ENCODE peak calls at places on chromosomes 4 and X, in four cellular contexts. One of them, this sample, is unnamed.
A peak's percentile ranks its signal among the peaks of the same experiment; 100 is the strongest.

GRCh38 chrX:148203531-148203930 is 222.4 kb downstream of the FMR1NB start:
- DNase-seq in cardiac muscle cell: no peak
- DNase-seq in choroid plexus epithelial cell: no peak
- DNase-seq in kidney: no peak
- DNase-seq in this sample: no peak

GRCh38 chr4:26325191-26325590 is 4.4 kb downstream of the RBPJ start:
- DNase-seq in cardiac muscle cell: peak; percentile 21
- DNase-seq in choroid plexus epithelial cell: peak; percentile 76
- DNase-seq in kidney: no peak
- DNase-seq in this sample: peak; percentile 67

GRCh38 chr4:57119054-57119651 is 9.0 kb upstream of the IGFBP7 start:
- DNase-seq in cardiac muscle cell: no peak
- DNase-seq in choroid plexus epithelial cell: peak; percentile 92
- DNase-seq in kidney: peak; percentile 87
- DNase-seq in this sample: peak; percentile 89

GRCh38 chr4:169668069-169668721 is 47.8 kb downstream of the CLCN3 start:
- DNase-seq in cardiac muscle cell: no peak
- DNase-seq in choroid plexus epithelial cell: no peak
- DNase-seq in kidney: no peak
- DNase-seq in this sample: no peak

GRCh38 chr4:13963601-13964000 is 336.1 kb upstream of the BOD1L1 start:
- DNase-seq in cardiac muscle cell: no peak
- DNase-seq in choroid plexus epithelial cell: peak; percentile 56
- DNase-seq in kidney: no peak
- DNase-seq in this sample: no peak

GRCh38 chr4:99811850-99812249 is 4.8 kb upstream of the DAPP1 start:
- DNase-seq in cardiac muscle cell: peak; percentile 61
- DNase-seq in choroid plexus epithelial cell: peak; percentile 51
- DNase-seq in kidney: no peak
- DNase-seq in this sample: peak; percentile 73

GRCh38 chr4:100356172-100356571 is 161.7 kb downstream of the EMCN start:
- DNase-seq in cardiac muscle cell: no peak
- DNase-seq in choroid plexus epithelial cell: peak; percentile 94
- DNase-seq in kidney: no peak
- DNase-seq in this sample: peak; percentile 77

GRCh38 chr4:143286733-143287570 is 49.7 kb upstream of the GAB1 start:
- DNase-seq in cardiac muscle cell: no peak
- DNase-seq in choroid plexus epithelial cell: peak; percentile 80
- DNase-seq in kidney: no peak
- DNase-seq in this sample: peak; percentile 85

GRCh38 chrX:153353416-153353815 is 19.5 kb downstream of the ZNF275 start:
- DNase-seq in cardiac muscle cell: no peak
- DNase-seq in choroid plexus epithelial cell: no peak
- DNase-seq in kidney: no peak
- DNase-seq in this sample: no peak

GRCh38 chr4:89420507-89420906 is 112.9 kb upstream of the GPRIN3 start:
- DNase-seq in cardiac muscle cell: no peak
- DNase-seq in choroid plexus epithelial cell: peak; percentile 28
- DNase-seq in kidney: no peak
- DNase-seq in this sample: no peak

GRCh38 chrX:11953615-11954014 is 184.7 kb upstream of the FRMPD4 start:
- DNase-seq in cardiac muscle cell: no peak
- DNase-seq in choroid plexus epithelial cell: peak; percentile 90
- DNase-seq in kidney: no peak
- DNase-seq in this sample: peak; percentile 57

GRCh38 chr4:25484243-25484721 is 107.2 kb downstream of the ANAPC4 start:
- DNase-seq in cardiac muscle cell: no peak
- DNase-seq in choroid plexus epithelial cell: peak; percentile 5
- DNase-seq in kidney: no peak
- DNase-seq in this sample: peak; percentile 80

GRCh38 chr4:39410415-39410814 is 3.7 kb downstream of the KLB start:
- DNase-seq in cardiac muscle cell: no peak
- DNase-seq in choroid plexus epithelial cell: peak; percentile 50
- DNase-seq in kidney: no peak
- DNase-seq in this sample: no peak

GRCh38 chr4:52890401-52890791 is 28.3 kb downstream of the RASL11B start:
- DNase-seq in cardiac muscle cell: no peak
- DNase-seq in choroid plexus epithelial cell: no peak
- DNase-seq in kidney: no peak
- DNase-seq in this sample: no peak

GRCh38 chrX:74449322-74449936 is 28.1 kb downstream of the SLC16A2 start:
- DNase-seq in cardiac muscle cell: no peak
- DNase-seq in choroid plexus epithelial cell: peak; percentile 44
- DNase-seq in kidney: no peak
- DNase-seq in this sample: peak; percentile 71

GRCh38 chrX:56726609-56727008 is 2.4 kb upstream of the NBDY start:
- DNase-seq in cardiac muscle cell: peak; percentile 46
- DNase-seq in choroid plexus epithelial cell: peak; percentile 77
- DNase-seq in kidney: no peak
- DNase-seq in this sample: peak; percentile 59

GRCh38 chrX:69231903-69232302 is 66.7 kb upstream of the PJA1 start:
- DNase-seq in cardiac muscle cell: no peak
- DNase-seq in choroid plexus epithelial cell: no peak
- DNase-seq in kidney: no peak
- DNase-seq in this sample: peak; percentile 67

GRCh38 chr4:40924096-40924792 is 174.5 kb downstream of the NSUN7 start:
- DNase-seq in cardiac muscle cell: peak; percentile 58
- DNase-seq in choroid plexus epithelial cell: peak; percentile 73
- DNase-seq in kidney: no peak
- DNase-seq in this sample: peak; percentile 65

GRCh38 chrX:105752334-105752733 is 70.0 kb upstream of the NRK start:
- DNase-seq in cardiac muscle cell: no peak
- DNase-seq in choroid plexus epithelial cell: no peak
- DNase-seq in kidney: no peak
- DNase-seq in this sample: no peak

GRCh38 chr4:101067383-101067782 is 279.9 kb downstream of the PPP3CA start:
- DNase-seq in cardiac muscle cell: no peak
- DNase-seq in choroid plexus epithelial cell: peak; percentile 22
- DNase-seq in kidney: no peak
- DNase-seq in this sample: peak; percentile 3

GRCh38 chr4:3363411-3364141 is 70.8 kb downstream of the RGS12 start:
- DNase-seq in cardiac muscle cell: no peak
- DNase-seq in choroid plexus epithelial cell: no peak
- DNase-seq in kidney: no peak
- DNase-seq in this sample: no peak

GRCh38 chr4:98614655-98615054 is 43.8 kb downstream of the TSPAN5 start:
- DNase-seq in cardiac muscle cell: no peak
- DNase-seq in choroid plexus epithelial cell: no peak
- DNase-seq in kidney: no peak
- DNase-seq in this sample: no peak

GRCh38 chrX:154990496-154990895 is 32.0 kb downstream of the F8 start:
- DNase-seq in cardiac muscle cell: no peak
- DNase-seq in choroid plexus epithelial cell: no peak
- DNase-seq in kidney: no peak
- DNase-seq in this sample: peak; percentile 2

GRCh38 chr4:110878413-110878812 is 255.5 kb upstream of the PITX2 start:
- DNase-seq in cardiac muscle cell: no peak
- DNase-seq in choroid plexus epithelial cell: no peak
- DNase-seq in kidney: no peak
- DNase-seq in this sample: no peak

GRCh38 chr4:152680988-152681731 is 1.4 kb upstream of the TMEM154 start:
- DNase-seq in cardiac muscle cell: no peak
- DNase-seq in choroid plexus epithelial cell: peak; percentile 71
- DNase-seq in kidney: no peak
- DNase-seq in this sample: peak; percentile 99

GRCh38 chrX:134604701-134605271 is 53.5 kb downstream of the PLAC1 start:
- DNase-seq in cardiac muscle cell: peak; percentile 57
- DNase-seq in choroid plexus epithelial cell: peak; percentile 37
- DNase-seq in kidney: no peak
- DNase-seq in this sample: peak; percentile 38

GRCh38 chr4:108107729-108108382 is 60.9 kb downstream of the LEF1 start:
- DNase-seq in cardiac muscle cell: no peak
- DNase-seq in choroid plexus epithelial cell: no peak
- DNase-seq in kidney: no peak
- DNase-seq in this sample: no peak

GRCh38 chrX:9231491-9231890 is 197.6 kb upstream of the FAM9B start:
- DNase-seq in cardiac muscle cell: no peak
- DNase-seq in choroid plexus epithelial cell: peak; percentile 34
- DNase-seq in kidney: no peak
- DNase-seq in this sample: peak; percentile 1
- H3K4me3 ChIP-seq in cardiac muscle cell: no peak overlapping the region
- H3K4me3 ChIP-seq in choroid plexus epithelial cell: no peak overlapping the region
- H3K4me3 ChIP-seq in kidney: no peak overlapping the region
- H3K4me3 ChIP-seq in this sample: no peak overlapping the region

GRCh38 chr4:150826302-150826701 is 188.8 kb downstream of the LRBA start:
- DNase-seq in cardiac muscle cell: no peak
- DNase-seq in choroid plexus epithelial cell: no peak
- DNase-seq in kidney: no peak
- DNase-seq in this sample: no peak

GRCh38 chr4:150827226-150827625 is 187.9 kb downstream of the LRBA start:
- DNase-seq in cardiac muscle cell: no peak
- DNase-seq in choroid plexus epithelial cell: no peak
- DNase-seq in kidney: no peak
- DNase-seq in this sample: no peak

GRCh38 chr4:150822407-150822806 is 192.7 kb downstream of the LRBA start:
- DNase-seq in cardiac muscle cell: peak; percentile 5
- DNase-seq in choroid plexus epithelial cell: no peak
- DNase-seq in kidney: no peak
- DNase-seq in this sample: no peak

GRCh38 chr4:150828159-150828558 is 186.9 kb downstream of the LRBA start:
- DNase-seq in cardiac muscle cell: no peak
- DNase-seq in choroid plexus epithelial cell: no peak
- DNase-seq in kidney: no peak
- DNase-seq in this sample: no peak
- TF ChIP-seq CTCF in cardiac muscle cell: no peak
- TF ChIP-seq CTCF in choroid plexus epithelial cell: no peak
- TF ChIP-seq CTCF in kidney: no peak
- TF ChIP-seq CTCF in this sample: no peak

GRCh38 chr4:51843309-51844156 is 580 bp downstream of the DCUN1D4 start:
- DNase-seq in cardiac muscle cell: peak; percentile 75
- DNase-seq in choroid plexus epithelial cell: peak; percentile 70
- DNase-seq in kidney: peak; percentile 94
- DNase-seq in this sample: peak; percentile 68
- H3K4me3 ChIP-seq in cardiac muscle cell: peak overlapping the region; percentile 79
- H3K4me3 ChIP-seq in choroid plexus epithelial cell: peak overlapping the region; percentile 79
- H3K4me3 ChIP-seq in kidney: peak overlapping the region; percentile 98
- H3K4me3 ChIP-seq in this sample: peak overlapping the region; percentile 69

GRCh38 chr4:178598672-178599071 is 1156.4 kb upstream of the AGA start:
- DNase-seq in cardiac muscle cell: no peak
- DNase-seq in choroid plexus epithelial cell: no peak
- DNase-seq in kidney: no peak
- DNase-seq in this sample: no peak

GRCh38 chr4:178602833-178603232 is 1160.6 kb upstream of the AGA start:
- DNase-seq in cardiac muscle cell: no peak
- DNase-seq in choroid plexus epithelial cell: peak; percentile 3
- DNase-seq in kidney: no peak
- DNase-seq in this sample: peak; percentile 54

DNA sequence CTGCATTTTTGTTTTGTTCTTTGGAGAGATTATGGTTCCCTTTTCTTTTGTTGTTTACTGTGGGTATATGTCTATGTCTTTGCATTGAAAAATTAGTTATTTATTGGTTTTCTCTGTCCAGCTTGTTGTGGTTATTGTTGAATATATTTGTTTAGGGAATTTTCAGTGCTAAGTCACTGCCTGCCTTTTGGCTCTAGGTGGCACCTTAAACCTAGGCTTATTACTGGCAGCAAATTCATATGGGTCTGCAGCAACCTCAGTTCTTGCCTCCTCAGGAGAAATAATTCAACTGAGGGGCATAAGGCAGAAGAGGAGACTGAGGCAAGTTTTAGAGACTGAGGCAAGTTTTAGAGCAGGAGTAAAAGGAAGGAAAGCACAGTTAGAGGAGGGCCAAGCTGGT is 1157.3 kb upstream of the AGA start:
- DNase-seq in cardiac muscle cell: peak; percentile 31
- DNase-seq in choroid plexus epithelial cell: no peak
- DNase-seq in kidney: no peak
- DNase-seq in this sample: peak; percentile 6
- TF ChIP-seq CTCF in cardiac muscle cell: no peak
- TF ChIP-seq CTCF in choroid plexus epithelial cell: no peak
- TF ChIP-seq CTCF in kidney: no peak
- TF ChIP-seq CTCF in this sample: peak; percentile 16

GRCh38 chrX:145817299-145817665 is 347 bp upstream of the SLITRK2 start:
- DNase-seq in cardiac muscle cell: peak; percentile 6
- DNase-seq in choroid plexus epithelial cell: no peak
- DNase-seq in kidney: peak; percentile 53
- DNase-seq in this sample: no peak
- H3K4me3 ChIP-seq in cardiac muscle cell: no peak overlapping the region
- H3K4me3 ChIP-seq in choroid plexus epithelial cell: no peak overlapping the region
- H3K4me3 ChIP-seq in kidney: peak overlapping the region; percentile 39
- H3K4me3 ChIP-seq in this sample: no peak overlapping the region

GRCh38 chr4:73839715-73840114 is 3.2 kb downstream of the CXCL6 start:
- DNase-seq in cardiac muscle cell: no peak
- DNase-seq in choroid plexus epithelial cell: no peak
- DNase-seq in kidney: no peak
- DNase-seq in this sample: no peak
- TF ChIP-seq CTCF in cardiac muscle cell: no peak
- TF ChIP-seq CTCF in choroid plexus epithelial cell: no peak
- TF ChIP-seq CTCF in kidney: no peak
- TF ChIP-seq CTCF in this sample: no peak

This sample was measured in epithelial cell of esophagus.